ENCODE peak calls at places on chromosome 18, in six cellular contexts. T is T-helper 1 cell; L is activated naive CD4-positive, alpha-beta T cell; F is OCI-LY7; O is foreskin keratinocyte; X is RPMI7951. I is an unnamed sample.

GRCh38 chr18:50786851-50787250 is 33.0 kb downstream of the MRO start:
- DNase-seq in T (no peak), O (no peak), X (no peak), L (no peak), F (no peak), I (no peak)

GRCh38 chr18:34709631-34710429 is at the start of gene DTNA:
- DNase-seq in O (peak; percentile 95), T (no peak), L (no peak), F (no peak), X (peak; percentile 83), I (peak; percentile 65)

GRCh38 chr18:49886891-49887764 is 73.8 kb upstream of the ACAA2 start:
- DNase-seq in L (no peak), T (no peak), F (no peak), O (peak; percentile 54), X (no peak), I (peak; percentile 21)

GRCh38 chr18:74951165-74951760 is 257.7 kb downstream of the PTGR3 start:
- DNase-seq in L (no peak), T (no peak), O (peak; percentile 36), X (peak; percentile 83), F (no peak), I (no peak)

GRCh38 chr18:58013241-58014211 is 30.5 kb upstream of the NEDD4L start:
- DNase-seq in L (no peak), F (no peak), O (peak; percentile 65), X (no peak), T (no peak), I (no peak)

GRCh38 chr18:8854550-8854949 is 149.2 kb downstream of the MTCL1 start:
- DNase-seq in L (no peak), X (no peak), T (no peak), F (no peak), O (no peak), I (no peak)

GRCh38 chr18:79481041-79481790 is 85.5 kb downstream of the NFATC1 start:
- DNase-seq in T (no peak), L (no peak), O (no peak), F (no peak), X (no peak), I (no peak)

GRCh38 chr18:37578886-37579513 is 13.4 kb upstream of the CELF4 start:
- DNase-seq in F (peak; percentile 1), X (no peak), T (no peak), O (peak; percentile 86), L (no peak), I (peak; percentile 60)

GRCh38 chr18:34821669-34822210 is 111.6 kb downstream of the DTNA start:
- DNase-seq in T (no peak), X (no peak), F (no peak), O (no peak), L (no peak), I (no peak)

GRCh38 chr18:1018211-1018651 is 113.6 kb downstream of the ADCYAP1 start:
- DNase-seq in O (no peak), F (no peak), T (no peak), L (no peak), X (peak; percentile 68), I (no peak)

GRCh38 chr18:43606800-43607199 is 329.5 kb upstream of the SYT4 start:
- DNase-seq in L (no peak), F (no peak), T (no peak), O (no peak), X (no peak), I (no peak)

GRCh38 chr18:73990241-73990640 is 157.4 kb downstream of the FBXO15 start:
- DNase-seq in F (no peak), T (no peak), X (peak; percentile 91), O (no peak), L (no peak), I (no peak)

GRCh38 chr18:11759456-11759855 is 70.4 kb downstream of the GNAL start:
- DNase-seq in F (no peak), T (no peak), L (no peak), X (no peak), O (no peak), I (no peak)

GRCh38 chr18:44943201-44943881 is 262.7 kb downstream of the SETBP1 start:
- DNase-seq in X (peak; percentile 75), L (no peak), F (no peak), O (peak; percentile 19), T (no peak), I (no peak)

GRCh38 chr18:10135302-10135926 is 221.6 kb downstream of the VAPA start:
- DNase-seq in X (peak; percentile 38), L (no peak), F (no peak), T (no peak), O (no peak), I (no peak)

GRCh38 chr18:6565336-6566081 is 150.8 kb upstream of the L3MBTL4 start:
- DNase-seq in L (no peak), O (no peak), X (no peak), F (no peak), T (no peak), I (no peak)

GRCh38 chr18:11518788-11519685 is 90.4 kb upstream of the SLC35G4 start:
- DNase-seq in L (no peak), X (peak; percentile 70), T (no peak), O (peak; percentile 30), F (peak; percentile 82), I (peak; percentile 79)

GRCh38 chr18:35376393-35376741 is 770 bp downstream of the ZNF396 start:
- DNase-seq in F (no peak), T (no peak), X (no peak), L (no peak), O (no peak), I (no peak)

I was measured in SK-MEL-5.